ENCODE peak calls at places on chromosomes 3 and 15, in ten cellular contexts. J is stimulated activated CD4-positive, alpha-beta T cell treated with anti-CD3 and anti-CD28 coated beads, TNF-alpha, amount 100 ng/mL, for 1 hour; N is Daoy; H is HFF-Myc; I is left ventricle myocardium superior; W is left lobe of liver; U is activated CD8-positive, alpha-beta memory T cell treated with anti-CD3 and anti-CD28 coated beads, Interleukin-2, amount 50 U/mL, for 4 hours; C is activated CD4-positive, alpha-beta T cell treated with anti-CD3 and anti-CD28 coated beads, Interleukin-2, amount 50 U/mL, for 24 hours; Q is SJSA1; L is activated naive CD8-positive, alpha-beta T cell treated with anti-CD3 and anti-CD28 coated beads for 36 hours. O is an unnamed sample.

GRCh38 chr3:4492240-4493007 is 724 bp upstream of the ITPR1 start:
- DNase-seq in J (no peak), N (peak), H (peak), I (peak), W (peak), U (peak), C (peak), Q (peak), L (peak), O (no peak)

GRCh38 chr3:133570139-133570936 is 3.1 kb upstream of the CDV3 start:
- DNase-seq in J (no peak), N (peak), H (no peak), I (no peak), W (no peak), U (no peak), C (no peak), Q (peak), L (no peak), O (no peak)

GRCh38 chr3:55206000-55206399 is 278.1 kb upstream of the LRTM1 start:
- DNase-seq in J (no peak), N (peak), H (no peak), I (no peak), W (no peak), U (no peak), C (no peak), Q (no peak), L (no peak), O (no peak)

GRCh38 chr15:62909257-62909656 is 133.3 kb upstream of the TPM1 start:
- DNase-seq in J (no peak), N (no peak), H (no peak), I (no peak), W (no peak), U (no peak), C (no peak), Q (no peak), L (no peak), O (no peak)

GRCh38 chr3:113183748-113184661 is 27.4 kb upstream of the BOC start:
- DNase-seq in J (no peak), N (peak), H (no peak), I (no peak), W (no peak), U (no peak), C (no peak), Q (no peak), L (no peak), O (no peak)

GRCh38 chr15:64596701-64597468 is 136.5 kb downstream of the ZNF609 start:
- DNase-seq in J (no peak), N (peak), H (peak), I (no peak), W (no peak), U (no peak), C (no peak), Q (peak), L (no peak), O (peak)

GRCh38 chr3:128554465-128555097 is 61.6 kb upstream of the GATA2 start:
- DNase-seq in J (no peak), N (no peak), H (no peak), I (no peak), W (no peak), U (no peak), C (no peak), Q (no peak), L (no peak), O (no peak)

GRCh38 chr15:61169275-61169903 is 59.7 kb downstream of the RORA start:
- DNase-seq in J (no peak), N (no peak), H (no peak), I (no peak), W (no peak), U (no peak), C (no peak), Q (no peak), L (no peak), O (no peak)

GRCh38 chr3:169104541-169104940 is 559.0 kb downstream of the MECOM start:
- DNase-seq in J (no peak), N (peak), H (no peak), I (no peak), W (no peak), U (no peak), C (no peak), Q (peak), L (no peak), O (no peak)

GRCh38 chr15:56821721-56822425 is 88.6 kb upstream of the ZNF280D start:
- DNase-seq in J (no peak), N (peak), H (peak), I (peak), W (peak), U (peak), C (peak), Q (peak), L (peak), O (peak)

GRCh38 chr3:20320489-20320888 is 134.5 kb upstream of the SGO1 start:
- DNase-seq in J (no peak), N (no peak), H (no peak), I (no peak), W (no peak), U (no peak), C (no peak), Q (no peak), L (no peak), O (no peak)

GRCh38 chr15:39960411-39960810 is 26.5 kb downstream of the EIF2AK4 start:
- DNase-seq in J (no peak), N (no peak), H (no peak), I (no peak), W (no peak), U (no peak), C (no peak), Q (no peak), L (no peak), O (no peak)

GRCh38 chr3:114569186-114569585 is 275.4 kb downstream of the TIGIT start:
- DNase-seq in J (no peak), N (peak), H (no peak), I (no peak), W (no peak), U (no peak), C (no peak), Q (no peak), L (no peak), O (no peak)

GRCh38 chr15:25335279-25335678 is 103.5 kb downstream of the UBE3A start:
- DNase-seq in J (no peak), N (no peak), H (no peak), I (no peak), W (no peak), U (no peak), C (no peak), Q (no peak), L (no peak), O (no peak)

GRCh38 chr3:52063026-52063723 is 6.8 kb upstream of the DUSP7 start:
- DNase-seq in J (no peak), N (no peak), H (no peak), I (no peak), W (no peak), U (no peak), C (no peak), Q (no peak), L (no peak), O (no peak)

GRCh38 chr3:194281306-194281705 is 69.8 kb downstream of the CPN2 start:
- DNase-seq in J (no peak), N (no peak), H (no peak), I (no peak), W (no peak), U (no peak), C (no peak), Q (no peak), L (no peak), O (no peak)

GRCh38 chr3:61247191-61247590 is 4.1 kb downstream of the FHIT start:
- DNase-seq in J (no peak), N (no peak), H (no peak), I (no peak), W (no peak), U (no peak), C (no peak), Q (no peak), L (no peak), O (no peak)

GRCh38 chr15:72515591-72516389 is 41.7 kb downstream of the ARIH1 start:
- DNase-seq in J (no peak), N (no peak), H (no peak), I (no peak), W (no peak), U (no peak), C (no peak), Q (no peak), L (no peak), O (no peak)

GRCh38 chr3:127452321-127452821 is 138.2 kb downstream of the TPRA1 start:
- DNase-seq in J (no peak), N (no peak), H (no peak), I (no peak), W (no peak), U (no peak), C (no peak), Q (no peak), L (no peak), O (no peak)

GRCh38 chr15:42139596-42139995 is 16.8 kb downstream of the PLA2G4F start:
- DNase-seq in J (no peak), N (no peak), H (no peak), I (no peak), W (peak), U (no peak), C (no peak), Q (no peak), L (no peak), O (no peak)

GRCh38 chr3:36220189-36220588 is 160.1 kb upstream of the STAC start:
- DNase-seq in J (no peak), N (no peak), H (no peak), I (no peak), W (no peak), U (no peak), C (no peak), Q (no peak), L (no peak), O (no peak)

GRCh38 chr3:108175352-108175751 is 46.9 kb downstream of the IFT57 start:
- DNase-seq in J (no peak), N (no peak), H (no peak), I (no peak), W (no peak), U (no peak), C (no peak), Q (no peak), L (no peak), O (no peak)

GRCh38 chr15:92343869-92344643 is 49.6 kb upstream of the ST8SIA2 start:
- DNase-seq in J (no peak), N (no peak), H (no peak), I (peak), W (no peak), U (no peak), C (no peak), Q (no peak), L (no peak), O (no peak)

GRCh38 chr3:99410789-99411311 is 227.5 kb upstream of the COL8A1 start:
- DNase-seq in J (no peak), N (peak), H (peak), I (no peak), W (no peak), U (no peak), C (no peak), Q (peak), L (no peak), O (peak)

GRCh38 chr3:42653560-42654330 is at the start of gene ZBTB47:
- DNase-seq in J (no peak), N (peak), H (no peak), I (peak), W (peak), U (no peak), C (no peak), Q (peak), L (no peak), O (no peak)

GRCh38 chr3:123262868-123263267 is 61.1 kb downstream of the SEC22A start:
- DNase-seq in J (no peak), N (no peak), H (no peak), I (no peak), W (no peak), U (no peak), C (no peak), Q (no peak), L (no peak), O (no peak)

GRCh38 chr3:172550347-172550943 is 27.2 kb upstream of the TNFSF10 start:
- DNase-seq in J (peak), N (peak), H (peak), I (no peak), W (no peak), U (peak), C (peak), Q (peak), L (peak), O (peak)

GRCh38 chr15:38308242-38308641 is 55.6 kb downstream of the SPRED1 start:
- DNase-seq in J (no peak), N (no peak), H (no peak), I (no peak), W (no peak), U (no peak), C (no peak), Q (no peak), L (no peak), O (peak)

GRCh38 chr3:15336057-15336456 is 3.7 kb upstream of the SH3BP5 start:
- DNase-seq in J (no peak), N (no peak), H (no peak), I (no peak), W (no peak), U (no peak), C (no peak), Q (no peak), L (no peak), O (no peak)

GRCh38 chr3:16788440-16789057 is 96.2 kb upstream of the PLCL2 start:
- DNase-seq in J (no peak), N (no peak), H (no peak), I (no peak), W (no peak), U (no peak), C (no peak), Q (no peak), L (no peak), O (no peak)

GRCh38 chr3:115626006-115626409 is 2.7 kb downstream of the GAP43 start:
- DNase-seq in J (no peak), N (no peak), H (no peak), I (no peak), W (no peak), U (no peak), C (no peak), Q (no peak), L (no peak), O (no peak)

GRCh38 chr3:165156757-165157156 is 39.4 kb downstream of the SLITRK3 start:
- DNase-seq in J (no peak), N (no peak), H (no peak), I (no peak), W (no peak), U (no peak), C (no peak), Q (no peak), L (no peak), O (no peak)

GRCh38 chr15:62783303-62783957 is 259.1 kb upstream of the TPM1 start:
- DNase-seq in J (no peak), N (peak), H (peak), I (no peak), W (no peak), U (no peak), C (no peak), Q (peak), L (no peak), O (no peak)

GRCh38 chr15:42914728-42915497 is 5.7 kb downstream of the TTBK2 start:
- DNase-seq in J (no peak), N (no peak), H (no peak), I (no peak), W (no peak), U (no peak), C (no peak), Q (peak), L (no peak), O (peak)

GRCh38 chr15:66261056-66261455 is 7.5 kb upstream of the MEGF11 start:
- DNase-seq in J (no peak), N (no peak), H (no peak), I (no peak), W (no peak), U (no peak), C (no peak), Q (no peak), L (no peak), O (no peak)

GRCh38 chr3:126517986-126518778 is 609 bp upstream of the UROC1 start:
- DNase-seq in J (no peak), N (no peak), H (no peak), I (no peak), W (peak), U (no peak), C (no peak), Q (no peak), L (no peak), O (no peak)

GRCh38 chr15:66936115-66936863 is 129.1 kb upstream of the SMAD3 start:
- DNase-seq in J (no peak), N (peak), H (peak), I (peak), W (peak), U (no peak), C (no peak), Q (peak), L (no peak), O (no peak)

GRCh38 chr15:101113114-101114005 is 138.5 kb downstream of the CHSY1 start:
- DNase-seq in J (no peak), N (no peak), H (no peak), I (no peak), W (no peak), U (no peak), C (no peak), Q (no peak), L (no peak), O (no peak)